ENCODE peak calls at places on chromosome 17, in seven cellular contexts. R is CD8-positive, alpha-beta T cell; H is HFFc6; D is neural progenitor cell; E is right lobe of liver; S is astrocyte of the spinal cord; J is prostate gland. F is an unnamed sample.

GRCh38 chr17:31433091-31433790 is 41.8 kb downstream of the RAB11FIP4 start:
- DNase-seq in R (peak), H (no peak), D (no peak), E (no peak), S (no peak), J (no peak), F (no peak)

GRCh38 chr17:18182978-18183333 is 672 bp upstream of the ALKBH5 start:
- DNase-seq in R (peak), H (peak), D (no peak), E (peak), S (no peak), J (peak), F (peak)

GRCh38 chr17:12990041-12990808 is 27.6 kb downstream of the ELAC2 start:
- DNase-seq in R (no peak), H (no peak), D (no peak), E (peak), S (no peak), J (no peak), F (no peak)

GRCh38 chr17:77320501-77321256 is 179.9 kb downstream of the SEC14L1 start:
- DNase-seq in R (no peak), H (peak), D (no peak), E (peak), S (no peak), J (no peak), F (no peak)

GRCh38 chr17:31715436-31715835 is 143.6 kb downstream of the COPRS start:
- DNase-seq in R (no peak), H (no peak), D (no peak), E (no peak), S (no peak), J (no peak), F (no peak)

GRCh38 chr17:79027274-79027924 is 3.4 kb downstream of the C1QTNF1 start:
- DNase-seq in R (no peak), H (no peak), D (no peak), E (peak), S (no peak), J (no peak), F (no peak)

GRCh38 chr17:50905460-50905803 is 39.3 kb upstream of the TOB1 start:
- DNase-seq in R (no peak), H (no peak), D (no peak), E (peak), S (no peak), J (no peak), F (peak)

GRCh38 chr17:50844117-50844700 is 8.8 kb downstream of the WFIKKN2 start:
- DNase-seq in R (no peak), H (no peak), D (no peak), E (no peak), S (no peak), J (no peak), F (no peak)

GRCh38 chr17:74712756-74713155 is at the start of gene CD300LF:
- DNase-seq in R (no peak), H (no peak), D (no peak), E (peak), S (no peak), J (no peak), F (no peak)

GRCh38 chr17:4782652-4783051 is 3.5 kb downstream of the VMO1 start:
- DNase-seq in R (no peak), H (no peak), D (no peak), E (no peak), S (no peak), J (no peak), F (no peak)

GRCh38 chr17:78338860-78339259 is 21.0 kb downstream of the SOCS3 start:
- DNase-seq in R (no peak), H (no peak), D (no peak), E (no peak), S (no peak), J (no peak), F (no peak)

GRCh38 chr17:10792156-10792555 is 11.7 kb downstream of the TMEM238L start:
- DNase-seq in R (no peak), H (no peak), D (no peak), E (no peak), S (no peak), J (no peak), F (no peak)

GRCh38 chr17:11880714-11881113 is 116.6 kb downstream of the ZNF18 start:
- DNase-seq in R (no peak), H (no peak), D (peak), E (no peak), S (no peak), J (peak), F (no peak)

GRCh38 chr17:76036497-76037380 is 9.6 kb upstream of the EVPL start:
- DNase-seq in R (no peak), H (no peak), D (peak), E (no peak), S (no peak), J (no peak), F (no peak)

GRCh38 chr17:9771465-9771864 is 19.9 kb downstream of the DHRS7C start:
- DNase-seq in R (no peak), H (no peak), D (no peak), E (no peak), S (no peak), J (no peak), F (no peak)

GRCh38 chr17:57670769-57671545 is 74.1 kb downstream of the CCDC182 start:
- DNase-seq in R (no peak), H (no peak), D (no peak), E (no peak), S (no peak), J (no peak), F (no peak)

GRCh38 chr17:77242118-77242800 is 101.5 kb downstream of the SEC14L1 start:
- DNase-seq in R (no peak), H (no peak), D (no peak), E (no peak), S (no peak), J (no peak), F (no peak)

GRCh38 chr17:74485841-74486240 is 19.4 kb downstream of the CD300A start:
- DNase-seq in R (no peak), H (no peak), D (no peak), E (peak), S (no peak), J (no peak), F (no peak)

GRCh38 chr17:66777689-66778225 is 57.2 kb upstream of the CACNG5 start:
- DNase-seq in R (no peak), H (no peak), D (peak), E (no peak), S (peak), J (no peak), F (no peak)

GRCh38 chr17:11031787-11032186 is 193.9 kb upstream of the PIRT start:
- DNase-seq in R (no peak), H (no peak), D (peak), E (no peak), S (no peak), J (no peak), F (no peak)

GRCh38 chr17:29807520-29808361 is 122.3 kb downstream of the SSH2 start:
- DNase-seq in R (peak), H (peak), D (peak), E (peak), S (peak), J (peak), F (peak)
- TF ChIP-seq CTCF in R (peak), H (peak), D (peak), E (peak), S (peak), J (peak), F (peak)

DNA sequence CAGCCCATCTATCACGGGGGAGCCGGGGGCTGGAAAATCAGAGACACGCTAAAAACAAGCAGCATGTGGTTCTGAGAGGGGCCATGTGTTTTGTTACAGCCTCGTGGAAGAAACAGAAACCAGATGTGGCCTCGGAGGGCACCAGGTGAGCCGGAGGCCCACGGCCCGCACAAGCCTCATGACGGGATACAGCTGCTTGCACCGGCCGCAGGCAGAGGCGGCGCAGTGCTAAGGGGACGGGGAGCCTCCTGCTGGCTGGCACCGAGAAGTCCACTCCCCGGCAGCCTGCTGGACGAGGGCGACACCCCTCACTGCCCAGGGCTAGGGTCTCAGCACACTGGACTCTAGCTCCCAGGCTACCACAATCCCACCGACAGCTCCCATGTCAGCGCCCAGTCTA is 19.2 kb downstream of the NDUFAF8 start:
- DNase-seq in R (no peak), H (no peak), D (peak), E (no peak), S (no peak), J (no peak), F (no peak)
- TF ChIP-seq CTCF in R (no peak), H (no peak), D (peak), E (no peak), S (peak), J (no peak), F (peak)

GRCh38 chr17:2723997-2724782 is 12.6 kb upstream of the CLUH start:
- DNase-seq in R (no peak), H (no peak), D (peak), E (no peak), S (no peak), J (no peak), F (no peak)

GRCh38 chr17:2722611-2723010 is 11.0 kb upstream of the CLUH start:
- DNase-seq in R (no peak), H (no peak), D (no peak), E (no peak), S (no peak), J (no peak), F (no peak)

GRCh38 chr17:2723505-2723996 is 12.0 kb upstream of the CLUH start:
- DNase-seq in R (no peak), H (no peak), D (peak), E (no peak), S (no peak), J (no peak), F (no peak)

GRCh38 chr17:2721603-2722002 is 10.0 kb upstream of the CLUH start:
- DNase-seq in R (no peak), H (no peak), D (no peak), E (no peak), S (no peak), J (no peak), F (no peak)

DNA sequence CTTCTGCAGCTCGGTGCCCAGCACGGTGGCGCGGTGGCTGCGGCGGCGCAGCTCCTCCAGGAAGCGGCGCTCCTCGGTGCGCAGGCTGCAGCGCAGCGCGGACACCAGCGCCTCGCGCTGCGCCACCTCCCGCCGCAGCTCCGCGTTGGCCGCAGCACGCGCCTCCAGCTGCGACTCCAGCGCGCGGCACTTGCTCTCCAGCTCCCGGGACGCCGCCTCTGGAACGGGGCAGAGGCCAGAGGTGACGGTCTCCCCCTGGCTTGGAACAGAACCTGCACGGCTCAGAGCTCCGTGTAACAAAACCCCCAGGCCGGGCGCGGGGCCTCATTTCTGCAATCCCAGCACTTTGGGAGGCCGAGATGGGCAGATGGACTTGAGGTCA is 13.2 kb upstream of the CLUH start:
- DNase-seq in R (no peak), H (no peak), D (peak), E (no peak), S (peak), J (no peak), F (no peak)
- TF ChIP-seq CTCF in R (no peak), H (no peak), D (peak), E (no peak), S (no peak), J (no peak), F (peak)

GRCh38 chr17:38663125-38663751 is 11.5 kb downstream of the EPOP start:
- DNase-seq in R (no peak), H (peak), D (peak), E (peak), S (peak), J (no peak), F (peak)
- TF ChIP-seq CTCF in R (no peak), H (peak), D (peak), E (peak), S (peak), J (no peak), F (peak)

DNA sequence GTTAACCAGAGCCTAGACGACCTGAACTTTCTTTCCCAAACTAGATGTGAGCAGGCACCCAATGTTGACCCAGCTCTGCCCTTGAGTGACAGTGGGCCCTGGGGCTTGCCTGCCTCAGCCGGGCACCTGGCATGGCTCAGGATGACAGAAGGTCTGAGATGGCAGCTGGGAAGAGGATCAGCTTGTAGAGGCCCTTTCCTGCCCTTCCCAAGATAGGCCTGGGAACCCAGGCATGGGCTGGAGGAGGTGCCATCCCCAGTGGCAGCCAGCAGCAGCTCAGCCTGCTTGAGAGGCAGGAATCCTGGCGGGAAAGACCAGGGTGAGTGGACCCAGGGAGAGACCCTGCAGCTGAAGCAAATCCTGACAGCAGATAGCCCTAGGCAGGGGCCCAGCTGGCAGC is 59.1 kb downstream of the PIPOX start:
- DNase-seq in R (no peak), H (no peak), D (no peak), E (no peak), S (no peak), J (no peak), F (no peak)
- TF ChIP-seq CTCF in R (no peak), H (no peak), D (no peak), E (no peak), S (no peak), J (no peak), F (no peak)

DNA sequence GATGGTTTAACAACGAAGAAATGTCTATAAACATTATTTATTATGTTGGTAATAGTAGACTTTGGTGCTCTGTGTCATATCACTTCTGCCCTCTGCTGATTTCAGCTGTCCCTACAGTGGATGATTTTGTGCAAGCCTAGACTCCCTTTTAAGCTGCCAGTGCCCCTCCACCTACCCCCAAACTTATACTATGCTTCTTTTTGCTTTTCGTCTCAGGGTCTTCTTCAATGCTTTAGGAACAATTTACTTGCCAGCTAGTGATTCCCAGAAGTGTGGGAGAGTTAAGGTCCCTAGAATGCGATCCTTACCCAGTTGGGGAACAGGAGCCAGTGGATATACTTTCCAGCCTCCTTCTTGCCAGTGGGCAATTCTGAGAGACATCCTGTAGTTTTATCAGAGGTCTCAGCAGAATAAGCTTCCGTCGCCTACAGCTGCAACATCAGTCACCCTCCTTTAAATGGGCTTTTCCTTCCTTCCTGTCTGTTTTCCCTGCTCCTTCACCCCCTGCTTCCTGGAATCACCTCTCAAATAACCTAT is 4.1 kb downstream of the ICAM2 start:
- DNase-seq in R (no peak), H (no peak), D (no peak), E (peak), S (no peak), J (no peak), F (no peak)
- TF ChIP-seq CTCF in R (peak), H (peak), D (peak), E (no peak), S (no peak), J (no peak), F (no peak)

GRCh38 chr17:27293898-27294688 is at the start of gene WSB1:
- DNase-seq in R (peak), H (peak), D (peak), E (peak), S (peak), J (peak), F (peak)
- TF ChIP-seq CTCF in R (no peak), H (no peak), D (peak), E (peak), S (no peak), J (peak), F (no peak)

GRCh38 chr17:163514-164103 is 17.8 kb downstream of the DOC2B start:
- DNase-seq in R (no peak), H (no peak), D (peak), E (no peak), S (no peak), J (no peak), F (no peak)
- TF ChIP-seq CTCF in R (no peak), H (peak), D (peak), E (no peak), S (peak), J (no peak), F (peak)

DNA sequence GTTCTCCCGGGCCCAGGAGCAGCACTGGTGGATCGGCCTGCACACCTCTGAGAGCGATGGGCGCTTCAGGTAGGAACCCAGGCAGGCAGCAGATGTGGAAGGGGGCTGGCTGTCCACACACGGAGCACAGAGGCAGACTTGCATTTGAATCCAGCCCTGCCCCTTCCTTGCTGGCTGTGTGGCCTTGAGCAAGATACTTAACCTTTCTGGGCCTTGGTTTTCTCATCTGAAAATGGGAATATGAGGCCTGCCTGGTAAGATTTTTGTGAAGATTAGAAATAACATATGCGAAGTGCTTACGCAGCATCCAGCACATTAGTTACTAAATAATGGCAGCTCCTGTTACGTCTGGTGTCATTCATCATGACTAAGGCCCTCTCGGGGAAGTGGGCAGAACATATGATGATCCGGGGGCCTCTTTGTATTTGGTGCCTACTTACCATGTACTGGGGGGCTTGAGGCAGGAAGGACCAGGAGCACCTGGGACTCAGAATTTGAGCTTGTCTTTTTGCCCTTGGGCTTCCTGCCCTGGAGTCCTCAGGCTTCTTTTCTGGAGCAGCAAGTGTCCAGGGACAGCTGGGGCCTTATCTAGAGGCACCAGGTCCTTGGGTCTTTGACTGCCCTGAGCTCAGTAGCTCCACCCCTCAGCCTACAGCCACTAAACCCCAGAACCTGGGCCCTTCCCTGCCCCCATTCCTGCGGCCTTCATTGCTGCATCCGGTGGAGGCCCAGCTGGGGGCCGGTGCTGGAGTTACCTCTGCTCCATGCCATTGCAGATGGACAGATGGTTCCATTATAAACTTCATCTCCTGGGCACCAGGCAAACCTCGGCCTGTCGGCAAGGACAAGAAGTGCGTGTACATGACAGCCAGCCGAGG is 53.8 kb downstream of the MRC2 start:
- DNase-seq in R (no peak), H (no peak), D (no peak), E (no peak), S (no peak), J (no peak), F (no peak)
- TF ChIP-seq CTCF in R (no peak), H (no peak), D (no peak), E (no peak), S (no peak), J (no peak), F (no peak)